ENCODE peak calls at places on chromosome 2, in eight cellular contexts. Q is MCF 10A, T is H9, M is Peyer's patch, I is choroid plexus epithelial cell, D is neural crest cell, Y is endodermal cell, V is stomach. W is an unnamed sample.
A peak's percentile ranks its signal among the peaks of the same experiment; 100 is the strongest.

GRCh38 chr2:158644139-158644538 is 151.0 kb upstream of the DAPL1 start:
- DNase-seq in Q (no peak), T (no peak), M (no peak), I (peak; percentile 71), D (no peak), Y (no peak), V (no peak), W (no peak)

GRCh38 chr2:2870106-2870505 is 507.5 kb downstream of the EIPR1 start:
- DNase-seq in Q (no peak), T (no peak), M (no peak), I (no peak), D (no peak), Y (no peak), V (no peak), W (no peak)

GRCh38 chr2:3045318-3045921 is 332.2 kb downstream of the EIPR1 start:
- DNase-seq in Q (no peak), T (no peak), M (no peak), I (no peak), D (no peak), Y (no peak), V (no peak), W (no peak)

GRCh38 chr2:36965751-36966369 is 476 bp downstream of the STRN start:
- DNase-seq in Q (peak; percentile 31), T (peak; percentile 87), M (peak; percentile 48), I (peak; percentile 14), D (peak; percentile 58), Y (peak; percentile 94), V (peak; percentile 49), W (peak; percentile 50)

GRCh38 chr2:215615067-215615828 is 179.4 kb upstream of the FN1 start:
- DNase-seq in Q (no peak), T (no peak), M (no peak), I (no peak), D (no peak), Y (no peak), V (no peak), W (no peak)

GRCh38 chr2:162072976-162073775 is 839 bp downstream of the DPP4 start:
- DNase-seq in Q (no peak), T (no peak), M (no peak), I (no peak), D (peak; percentile 1), Y (peak; percentile 77), V (no peak), W (peak; percentile 36)

GRCh38 chr2:227188292-227188691 is 23.9 kb downstream of the COL4A3 start:
- DNase-seq in Q (peak; percentile 41), T (no peak), M (no peak), I (peak; percentile 80), D (no peak), Y (no peak), V (no peak), W (no peak)

GRCh38 chr2:202780514-202781021 is 91.0 kb downstream of the ICA1L start:
- DNase-seq in Q (peak; percentile 73), T (no peak), M (no peak), I (peak; percentile 29), D (no peak), Y (no peak), V (no peak), W (peak; percentile 16)

GRCh38 chr2:219944861-219945260 is 317.4 kb downstream of the SLC4A3 start:
- DNase-seq in Q (no peak), T (no peak), M (no peak), I (no peak), D (no peak), Y (no peak), V (no peak), W (no peak)

GRCh38 chr2:178188466-178188865 is 5.8 kb upstream of the OSBPL6 start:
- DNase-seq in Q (no peak), T (no peak), M (no peak), I (no peak), D (no peak), Y (no peak), V (no peak), W (no peak)

GRCh38 chr2:43222472-43223146 is 3.8 kb downstream of the ZFP36L2 start:
- DNase-seq in Q (peak; percentile 35), T (no peak), M (no peak), I (peak; percentile 48), D (no peak), Y (no peak), V (no peak), W (no peak)

GRCh38 chr2:123419976-123420375 is 605.1 kb upstream of the CNTNAP5 start:
- DNase-seq in Q (no peak), T (no peak), M (no peak), I (no peak), D (no peak), Y (no peak), V (no peak), W (no peak)

GRCh38 chr2:25339791-25340339 is 1.9 kb downstream of the DNMT3A start:
- DNase-seq in Q (no peak), T (peak; percentile 70), M (peak; percentile 31), I (no peak), D (no peak), Y (peak; percentile 87), V (peak; percentile 51), W (peak; percentile 32)

GRCh38 chr2:218021536-218022071 is 18.8 kb upstream of the TNS1 start:
- DNase-seq in Q (no peak), T (no peak), M (no peak), I (no peak), D (no peak), Y (peak; percentile 47), V (no peak), W (no peak)

GRCh38 chr2:134408791-134409190 is 154.9 kb downstream of the MGAT5 start:
- DNase-seq in Q (no peak), T (no peak), M (no peak), I (no peak), D (no peak), Y (no peak), V (no peak), W (no peak)

GRCh38 chr2:233062946-233063268 is 2.8 kb downstream of the INPP5D start:
- DNase-seq in Q (no peak), T (no peak), M (no peak), I (no peak), D (no peak), Y (no peak), V (no peak), W (peak; percentile 38)

GRCh38 chr2:233062447-233062842 is 2.3 kb downstream of the INPP5D start:
- DNase-seq in Q (no peak), T (no peak), M (no peak), I (no peak), D (no peak), Y (peak; percentile 39), V (peak; percentile 23), W (no peak)

GRCh38 chr2:233063976-233064411 is 3.9 kb downstream of the INPP5D start:
- DNase-seq in Q (no peak), T (no peak), M (no peak), I (no peak), D (no peak), Y (no peak), V (peak; percentile 26), W (no peak)

GRCh38 chr2:233064526-233065199 is 4.5 kb downstream of the INPP5D start:
- DNase-seq in Q (no peak), T (no peak), M (no peak), I (no peak), D (no peak), Y (peak; percentile 40), V (peak; percentile 24), W (no peak)

DNA sequence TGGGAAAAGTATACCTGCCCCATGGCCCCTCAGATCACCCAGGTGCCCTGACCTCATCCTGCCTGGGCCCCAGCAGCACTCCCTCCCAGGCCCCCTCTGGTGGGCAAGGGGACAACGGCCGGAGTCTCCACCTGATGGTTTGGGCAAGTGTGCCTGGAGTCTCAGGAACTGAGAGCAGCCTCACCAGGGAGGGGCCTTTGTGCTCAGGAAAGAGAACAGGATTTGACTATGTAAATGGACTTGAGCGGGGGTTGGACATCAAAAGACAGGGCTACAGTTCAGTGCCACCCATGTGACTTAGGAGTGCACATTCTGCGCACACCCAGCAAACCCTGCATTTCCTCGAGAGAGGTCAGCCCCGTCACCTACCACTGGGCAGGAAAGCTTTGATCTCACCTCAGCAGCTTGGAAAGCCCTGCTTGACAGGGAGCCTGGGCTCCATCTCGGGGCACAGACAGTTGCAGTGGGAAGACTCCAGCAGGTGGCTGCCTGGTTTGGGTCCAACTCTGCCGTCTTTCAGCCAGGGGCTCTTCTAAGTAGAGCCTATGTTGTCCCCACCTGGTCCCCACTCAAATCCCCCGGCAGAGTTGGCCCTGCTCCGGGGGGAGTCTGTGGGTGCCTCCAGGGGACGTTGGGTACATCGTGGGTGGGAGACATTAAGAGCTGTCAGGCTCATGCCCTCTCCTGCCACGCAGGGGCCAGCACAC is 3.3 kb downstream of the INPP5D start:
- DNase-seq in Q (no peak), T (peak; percentile 79), M (peak; percentile 86), I (no peak), D (no peak), Y (peak; percentile 90), V (peak; percentile 41), W (peak; percentile 48)
- TF ChIP-seq CTCF in Q (peak; percentile 11), T (peak; percentile 66), M (peak; percentile 9), I (no peak), D (no peak), Y (peak; percentile 70), V (no peak), W (peak; percentile 31)

GRCh38 chr2:181891966-181892794 is 650 bp downstream of the ITPRID2 start:
- DNase-seq in Q (peak; percentile 71), T (peak; percentile 74), M (peak; percentile 61), I (peak; percentile 52), D (peak; percentile 65), Y (peak; percentile 91), V (peak; percentile 71), W (peak; percentile 77)
- TF ChIP-seq CTCF in Q (no peak), T (peak; percentile 25), M (peak; percentile 9), I (no peak), D (peak; percentile 50), Y (peak; percentile 51), V (no peak), W (peak; percentile 22)

GRCh38 chr2:11073251-11073650 is 82.0 kb upstream of the SLC66A3 start:
- DNase-seq in Q (peak; percentile 46), T (peak; percentile 87), M (no peak), I (peak; percentile 67), D (peak; percentile 63), Y (peak; percentile 94), V (peak; percentile 42), W (peak; percentile 52)
- TF ChIP-seq CTCF in Q (no peak), T (peak; percentile 91), M (no peak), I (peak; percentile 77), D (peak; percentile 64), Y (peak; percentile 93), V (no peak), W (no peak)

GRCh38 chr2:85748948-85749875 is 4.6 kb upstream of the ATOH8 start:
- DNase-seq in Q (no peak), T (no peak), M (no peak), I (peak; percentile 48), D (no peak), Y (no peak), V (no peak), W (no peak)
- TF ChIP-seq CTCF in Q (no peak), T (no peak), M (no peak), I (peak; percentile 18), D (no peak), Y (peak; percentile 44), V (no peak), W (no peak)

DNA sequence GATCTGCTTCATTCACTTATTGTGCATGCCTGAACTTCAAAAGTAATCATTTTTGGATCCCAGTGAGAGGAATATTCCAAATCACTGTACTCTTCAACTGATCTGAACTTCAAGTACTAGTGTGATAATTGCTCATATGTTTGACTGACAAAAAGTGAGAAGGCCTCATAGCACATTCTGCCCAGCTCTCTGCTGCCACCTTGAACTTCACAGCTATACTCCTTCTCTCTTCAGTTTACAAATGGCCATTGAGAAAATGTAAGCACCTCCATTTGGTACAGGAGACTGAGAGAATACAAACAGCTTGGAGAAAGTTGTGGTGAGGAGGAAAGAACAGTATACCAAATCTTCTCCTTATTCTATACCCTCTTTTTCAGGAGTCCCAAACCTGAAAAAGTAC is 946.0 kb upstream of the CHAC2 start:
- DNase-seq in Q (peak; percentile 15), T (no peak), M (no peak), I (peak; percentile 46), D (no peak), Y (no peak), V (peak; percentile 35), W (no peak)
- TF ChIP-seq CTCF in Q (no peak), T (peak; percentile 46), M (no peak), I (peak; percentile 63), D (no peak), Y (peak; percentile 55), V (peak; percentile 16), W (no peak)

W was measured in activated CD8-positive, alpha-beta T cell treated with anti-CD3 and anti-CD28 coated beads for 36 hours.